ENCODE peak calls at places on chromosome 3, in eight cellular contexts. One of them, this sample, is unnamed.

GRCh38 chr3:114362815-114363214 is 69.0 kb downstream of the TIGIT start:
- DNase-seq in right lobe of liver: no peak
- DNase-seq in AG04450: no peak
- DNase-seq in RWPE1: peak
- DNase-seq in fibroblast of lung: peak
- DNase-seq in OCI-LY7: peak
- DNase-seq in pancreas: no peak
- DNase-seq in IMR-90: peak
- DNase-seq in this sample: peak

GRCh38 chr3:15997274-15997943 is 177.1 kb upstream of the GALNT15 start:
- DNase-seq in OCI-LY7: no peak
- DNase-seq in AG04450: no peak
- DNase-seq in fibroblast of lung: no peak
- DNase-seq in right lobe of liver: no peak
- DNase-seq in IMR-90: no peak
- DNase-seq in pancreas: no peak
- DNase-seq in RWPE1: no peak
- DNase-seq in this sample: no peak

GRCh38 chr3:17384567-17385296 is 357.7 kb downstream of the TBC1D5 start:
- DNase-seq in OCI-LY7: no peak
- DNase-seq in RWPE1: no peak
- DNase-seq in fibroblast of lung: peak
- DNase-seq in right lobe of liver: no peak
- DNase-seq in pancreas: no peak
- DNase-seq in IMR-90: peak
- DNase-seq in AG04450: no peak
- DNase-seq in this sample: no peak

GRCh38 chr3:13507791-13508339 is 27.8 kb downstream of the HDAC11 start:
- DNase-seq in fibroblast of lung: no peak
- DNase-seq in RWPE1: no peak
- DNase-seq in IMR-90: peak
- DNase-seq in OCI-LY7: no peak
- DNase-seq in pancreas: no peak
- DNase-seq in AG04450: no peak
- DNase-seq in right lobe of liver: peak
- DNase-seq in this sample: peak

GRCh38 chr3:192514754-192515660 is 212.3 kb downstream of the FGF12 start:
- DNase-seq in IMR-90: no peak
- DNase-seq in right lobe of liver: peak
- DNase-seq in AG04450: no peak
- DNase-seq in pancreas: peak
- DNase-seq in OCI-LY7: no peak
- DNase-seq in fibroblast of lung: no peak
- DNase-seq in RWPE1: no peak
- DNase-seq in this sample: no peak

GRCh38 chr3:58793938-58794337 is 127.4 kb upstream of the FAM3D start:
- DNase-seq in fibroblast of lung: no peak
- DNase-seq in right lobe of liver: no peak
- DNase-seq in pancreas: no peak
- DNase-seq in RWPE1: no peak
- DNase-seq in OCI-LY7: no peak
- DNase-seq in IMR-90: no peak
- DNase-seq in AG04450: no peak
- DNase-seq in this sample: no peak

GRCh38 chr3:46082849-46083248 is 55.6 kb upstream of the XCR1 start:
- DNase-seq in pancreas: no peak
- DNase-seq in right lobe of liver: no peak
- DNase-seq in IMR-90: no peak
- DNase-seq in RWPE1: peak
- DNase-seq in AG04450: no peak
- DNase-seq in fibroblast of lung: no peak
- DNase-seq in OCI-LY7: no peak
- DNase-seq in this sample: no peak

GRCh38 chr3:146128939-146129338 is 32.0 kb downstream of the PLOD2 start:
- DNase-seq in fibroblast of lung: no peak
- DNase-seq in RWPE1: no peak
- DNase-seq in OCI-LY7: no peak
- DNase-seq in AG04450: no peak
- DNase-seq in pancreas: no peak
- DNase-seq in IMR-90: no peak
- DNase-seq in right lobe of liver: no peak
- DNase-seq in this sample: no peak

GRCh38 chr3:72995337-72995736 is 1.3 kb upstream of the PPP4R2 start:
- DNase-seq in AG04450: no peak
- DNase-seq in right lobe of liver: no peak
- DNase-seq in pancreas: no peak
- DNase-seq in IMR-90: no peak
- DNase-seq in fibroblast of lung: no peak
- DNase-seq in RWPE1: no peak
- DNase-seq in OCI-LY7: no peak
- DNase-seq in this sample: no peak

GRCh38 chr3:167733961-167734497 is 663 bp downstream of the PDCD10 start:
- DNase-seq in IMR-90: peak
- DNase-seq in OCI-LY7: peak
- DNase-seq in pancreas: no peak
- DNase-seq in fibroblast of lung: peak
- DNase-seq in right lobe of liver: no peak
- DNase-seq in RWPE1: peak
- DNase-seq in AG04450: no peak
- DNase-seq in this sample: no peak

GRCh38 chr3:55416381-55416821 is 70.7 kb downstream of the WNT5A start:
- DNase-seq in RWPE1: peak
- DNase-seq in IMR-90: peak
- DNase-seq in pancreas: no peak
- DNase-seq in OCI-LY7: no peak
- DNase-seq in AG04450: peak
- DNase-seq in fibroblast of lung: peak
- DNase-seq in right lobe of liver: no peak
- DNase-seq in this sample: peak

GRCh38 chr3:177468331-177468730 is 271.0 kb upstream of the TBL1XR1 start:
- DNase-seq in IMR-90: peak
- DNase-seq in OCI-LY7: no peak
- DNase-seq in right lobe of liver: no peak
- DNase-seq in AG04450: peak
- DNase-seq in RWPE1: no peak
- DNase-seq in fibroblast of lung: peak
- DNase-seq in pancreas: no peak
- DNase-seq in this sample: peak

GRCh38 chr3:191358929-191359328 is 28.6 kb upstream of the UTS2B start:
- DNase-seq in pancreas: no peak
- DNase-seq in RWPE1: no peak
- DNase-seq in OCI-LY7: no peak
- DNase-seq in fibroblast of lung: no peak
- DNase-seq in AG04450: no peak
- DNase-seq in IMR-90: no peak
- DNase-seq in right lobe of liver: no peak
- DNase-seq in this sample: no peak

GRCh38 chr3:40972350-40972749 is 227.0 kb upstream of the CTNNB1 start:
- DNase-seq in right lobe of liver: no peak
- DNase-seq in IMR-90: no peak
- DNase-seq in RWPE1: no peak
- DNase-seq in AG04450: no peak
- DNase-seq in OCI-LY7: no peak
- DNase-seq in fibroblast of lung: no peak
- DNase-seq in pancreas: no peak
- DNase-seq in this sample: no peak
- H3K27ac ChIP-seq in right lobe of liver: no peak
- H3K27ac ChIP-seq in IMR-90: no peak
- H3K27ac ChIP-seq in RWPE1: no peak
- H3K27ac ChIP-seq in AG04450: no peak
- H3K27ac ChIP-seq in OCI-LY7: peak
- H3K27ac ChIP-seq in fibroblast of lung: no peak
- H3K27ac ChIP-seq in pancreas: no peak
- H3K27ac ChIP-seq in this sample: no peak

DNA sequence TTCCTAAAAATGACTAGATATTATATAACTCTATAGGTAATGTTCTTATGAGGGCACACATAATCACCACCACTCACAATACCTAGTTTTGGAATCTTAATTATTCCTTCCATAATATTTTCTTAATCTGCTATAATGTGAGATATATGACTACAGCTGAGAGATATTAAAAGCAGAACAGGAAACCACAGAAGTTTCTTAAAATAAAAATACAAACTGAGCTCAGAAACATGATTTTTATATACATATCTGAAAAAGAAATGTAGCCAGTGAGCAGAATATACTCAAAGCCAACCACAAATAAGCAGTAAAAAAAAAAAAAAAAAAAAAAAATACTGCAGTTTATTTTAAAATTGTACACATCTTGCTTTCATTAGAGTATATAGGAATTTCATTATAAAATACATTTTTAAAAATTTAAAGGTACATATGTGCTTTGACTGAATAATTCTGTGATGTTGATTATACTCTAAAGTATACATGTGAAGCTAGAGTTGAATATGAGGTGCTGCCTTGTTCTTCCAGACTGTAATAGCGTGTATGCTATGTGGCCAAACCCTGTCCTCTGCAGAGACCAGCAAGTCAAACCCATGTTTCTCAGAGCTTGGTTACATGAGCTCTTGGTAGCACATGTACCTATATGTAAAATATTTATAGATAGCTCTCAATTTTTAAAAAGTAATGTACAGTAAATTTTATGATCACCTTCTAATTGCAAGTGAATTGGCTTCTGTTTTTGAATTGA is 175.0 kb downstream of the UBE2E2 start:
- DNase-seq in OCI-LY7: peak
- DNase-seq in pancreas: no peak
- DNase-seq in fibroblast of lung: no peak
- DNase-seq in IMR-90: no peak
- DNase-seq in RWPE1: no peak
- DNase-seq in AG04450: no peak
- DNase-seq in right lobe of liver: no peak
- DNase-seq in this sample: no peak
- H3K27ac ChIP-seq in OCI-LY7: peak
- H3K27ac ChIP-seq in pancreas: no peak
- H3K27ac ChIP-seq in fibroblast of lung: no peak
- H3K27ac ChIP-seq in IMR-90: no peak
- H3K27ac ChIP-seq in RWPE1: no peak
- H3K27ac ChIP-seq in AG04450: no peak
- H3K27ac ChIP-seq in right lobe of liver: no peak
- H3K27ac ChIP-seq in this sample: no peak

GRCh38 chr3:160671995-160672394 is 5.0 kb upstream of the ARL14 start:
- DNase-seq in fibroblast of lung: no peak
- DNase-seq in IMR-90: no peak
- DNase-seq in RWPE1: no peak
- DNase-seq in AG04450: no peak
- DNase-seq in right lobe of liver: no peak
- DNase-seq in OCI-LY7: no peak
- DNase-seq in pancreas: no peak
- DNase-seq in this sample: no peak
- H3K27ac ChIP-seq in fibroblast of lung: no peak
- H3K27ac ChIP-seq in IMR-90: no peak
- H3K27ac ChIP-seq in RWPE1: no peak
- H3K27ac ChIP-seq in AG04450: no peak
- H3K27ac ChIP-seq in right lobe of liver: peak
- H3K27ac ChIP-seq in OCI-LY7: no peak
- H3K27ac ChIP-seq in pancreas: no peak
- H3K27ac ChIP-seq in this sample: no peak

DNA sequence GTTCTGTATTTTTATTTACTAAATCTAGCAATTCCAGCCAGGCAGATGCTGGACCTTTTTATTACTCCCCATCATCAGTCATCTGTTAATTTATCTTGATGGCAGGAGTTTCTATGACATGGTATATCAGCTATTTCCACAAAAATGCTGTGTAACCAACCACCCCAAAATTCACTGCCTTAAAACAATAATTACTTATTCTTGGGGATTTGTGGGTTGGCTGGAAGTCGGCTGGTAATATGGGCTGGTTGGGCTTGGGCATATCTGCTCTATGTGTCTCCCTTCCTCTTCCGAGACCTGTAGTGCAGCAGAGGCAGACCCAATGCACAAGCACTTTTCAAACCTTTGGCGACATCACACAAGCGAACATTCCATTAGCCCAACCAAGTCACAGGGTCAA is 92.1 kb upstream of the UBE2E1 start:
- DNase-seq in right lobe of liver: no peak
- DNase-seq in fibroblast of lung: peak
- DNase-seq in IMR-90: peak
- DNase-seq in AG04450: no peak
- DNase-seq in RWPE1: no peak
- DNase-seq in OCI-LY7: no peak
- DNase-seq in pancreas: no peak
- DNase-seq in this sample: no peak
- H3K27ac ChIP-seq in right lobe of liver: no peak
- H3K27ac ChIP-seq in fibroblast of lung: no peak
- H3K27ac ChIP-seq in IMR-90: no peak
- H3K27ac ChIP-seq in AG04450: no peak
- H3K27ac ChIP-seq in RWPE1: no peak
- H3K27ac ChIP-seq in OCI-LY7: no peak
- H3K27ac ChIP-seq in pancreas: no peak
- H3K27ac ChIP-seq in this sample: no peak

GRCh38 chr3:37652405-37652804 is 209.3 kb upstream of the CTDSPL start:
- DNase-seq in AG04450: no peak
- DNase-seq in RWPE1: no peak
- DNase-seq in IMR-90: no peak
- DNase-seq in fibroblast of lung: no peak
- DNase-seq in right lobe of liver: no peak
- DNase-seq in pancreas: no peak
- DNase-seq in OCI-LY7: no peak
- DNase-seq in this sample: no peak
- H3K27ac ChIP-seq in AG04450: no peak
- H3K27ac ChIP-seq in RWPE1: no peak
- H3K27ac ChIP-seq in IMR-90: no peak
- H3K27ac ChIP-seq in fibroblast of lung: no peak
- H3K27ac ChIP-seq in right lobe of liver: no peak
- H3K27ac ChIP-seq in pancreas: no peak
- H3K27ac ChIP-seq in OCI-LY7: no peak
- H3K27ac ChIP-seq in this sample: no peak

DNA sequence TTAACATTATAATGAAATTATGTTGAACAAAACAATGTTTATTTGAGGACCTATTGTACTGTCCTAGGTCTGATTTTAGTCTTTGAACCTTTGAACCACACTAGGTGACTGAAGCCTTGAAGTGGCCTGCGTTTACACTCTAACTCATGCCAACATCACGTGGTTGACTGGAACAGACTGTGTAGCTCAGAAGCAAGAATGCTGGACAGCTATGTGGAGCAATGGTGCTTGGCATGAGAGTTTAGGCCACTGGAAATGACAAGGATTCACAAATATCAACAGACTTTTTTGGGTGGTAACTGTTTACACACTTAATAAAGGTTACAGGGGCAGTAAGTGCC is 391.5 kb downstream of the RAP2B start:
- DNase-seq in RWPE1: no peak
- DNase-seq in IMR-90: no peak
- DNase-seq in OCI-LY7: no peak
- DNase-seq in right lobe of liver: no peak
- DNase-seq in fibroblast of lung: no peak
- DNase-seq in AG04450: no peak
- DNase-seq in pancreas: no peak
- DNase-seq in this sample: no peak
- H3K27ac ChIP-seq in RWPE1: no peak
- H3K27ac ChIP-seq in IMR-90: no peak
- H3K27ac ChIP-seq in OCI-LY7: no peak
- H3K27ac ChIP-seq in right lobe of liver: no peak
- H3K27ac ChIP-seq in fibroblast of lung: no peak
- H3K27ac ChIP-seq in AG04450: no peak
- H3K27ac ChIP-seq in pancreas: no peak
- H3K27ac ChIP-seq in this sample: no peak